ENCODE peak calls at places on chromosomes 2 and 18, in nine cellular contexts. I is cardiac muscle cell, C is heart right ventricle, U is AG10803, R is mesothelial cell of epicardium, V is body of pancreas, Z is bronchial epithelial cell, M is cardiac fibroblast, A is fibroblast of lung. W is an unnamed sample.

GRCh38 chr2:37689751-37690150 is 18.3 kb upstream of the CDC42EP3 start:
- DNase-seq in A (peak), Z (no peak), V (no peak), M (no peak), C (no peak), R (no peak), U (no peak), I (no peak), W (no peak)

GRCh38 chr2:167550448-167550847 is 662.2 kb downstream of the XIRP2 start:
- DNase-seq in R (no peak), A (peak), V (no peak), C (no peak), M (peak), U (no peak), Z (peak), I (peak), W (peak)

GRCh38 chr2:46278952-46279351 is 18.3 kb upstream of the EPAS1 start:
- DNase-seq in I (no peak), A (no peak), R (no peak), M (no peak), U (no peak), V (no peak), Z (no peak), C (no peak), W (no peak)

GRCh38 chr2:69969991-69970390 is 8.6 kb upstream of the ASPRV1 start:
- DNase-seq in I (no peak), Z (no peak), A (no peak), R (no peak), V (no peak), M (no peak), C (no peak), U (no peak), W (no peak)

GRCh38 chr2:144354953-144355352 is 165.0 kb downstream of the ZEB2 start:
- DNase-seq in A (peak), V (no peak), R (no peak), I (no peak), M (peak), C (no peak), U (peak), Z (no peak), W (no peak)

GRCh38 chr18:77077836-77078456 is 54.6 kb downstream of the MBP start:
- DNase-seq in C (no peak), U (peak), Z (peak), M (peak), R (no peak), V (no peak), I (no peak), A (peak), W (no peak)

GRCh38 chr18:49008716-49009115 is 58.0 kb upstream of the SMAD7 start:
- DNase-seq in V (no peak), R (no peak), C (no peak), Z (no peak), A (no peak), M (no peak), U (no peak), I (no peak), W (no peak)

GRCh38 chr2:162123806-162124758 is 28.0 kb downstream of the GCG start:
- DNase-seq in M (peak), C (no peak), V (no peak), R (no peak), U (peak), I (peak), Z (peak), A (peak), W (peak)

GRCh38 chr2:27320958-27321543 is 1.8 kb downstream of the MPV17 start:
- DNase-seq in R (no peak), U (peak), V (peak), I (no peak), M (peak), Z (peak), C (peak), A (peak), W (no peak)

GRCh38 chr18:46754661-46755292 is 2.1 kb downstream of the ST8SIA5 start:
- DNase-seq in C (no peak), I (peak), M (no peak), U (no peak), R (no peak), A (no peak), Z (no peak), V (no peak), W (no peak)

GRCh38 chr2:186889291-186889886 is 40.4 kb upstream of the ZSWIM2 start:
- DNase-seq in R (no peak), U (peak), A (no peak), C (no peak), I (no peak), V (no peak), M (peak), Z (no peak), W (no peak)

GRCh38 chr2:206232287-206233035 is 42.0 kb upstream of the ZDBF2 start:
- DNase-seq in V (no peak), A (no peak), R (no peak), Z (no peak), M (no peak), U (peak), I (no peak), C (no peak), W (peak)

GRCh38 chr2:145692971-145693478 is 1173.1 kb upstream of the ZEB2 start:
- DNase-seq in V (peak), R (no peak), U (peak), I (no peak), A (peak), M (peak), Z (peak), C (no peak), W (no peak)

GRCh38 chr2:128286905-128287779 is 31.5 kb downstream of the HS6ST1 start:
- DNase-seq in C (peak), I (no peak), V (no peak), Z (no peak), A (no peak), R (no peak), M (no peak), U (no peak), W (no peak)

GRCh38 chr2:175430236-175430635 is 248.7 kb upstream of the ATP5MC3 start:
- DNase-seq in M (no peak), R (no peak), Z (no peak), A (no peak), V (no peak), U (no peak), I (no peak), C (no peak), W (no peak)

GRCh38 chr2:20542761-20543578 is 96.1 kb downstream of the RHOB start:
- DNase-seq in I (no peak), M (peak), C (no peak), Z (no peak), V (no peak), U (peak), R (no peak), A (no peak), W (no peak)

GRCh38 chr18:35481960-35482366 is 15.8 kb downstream of the INO80C start:
- DNase-seq in Z (peak), U (no peak), A (peak), M (no peak), C (no peak), R (no peak), V (no peak), I (no peak), W (no peak)

DNA sequence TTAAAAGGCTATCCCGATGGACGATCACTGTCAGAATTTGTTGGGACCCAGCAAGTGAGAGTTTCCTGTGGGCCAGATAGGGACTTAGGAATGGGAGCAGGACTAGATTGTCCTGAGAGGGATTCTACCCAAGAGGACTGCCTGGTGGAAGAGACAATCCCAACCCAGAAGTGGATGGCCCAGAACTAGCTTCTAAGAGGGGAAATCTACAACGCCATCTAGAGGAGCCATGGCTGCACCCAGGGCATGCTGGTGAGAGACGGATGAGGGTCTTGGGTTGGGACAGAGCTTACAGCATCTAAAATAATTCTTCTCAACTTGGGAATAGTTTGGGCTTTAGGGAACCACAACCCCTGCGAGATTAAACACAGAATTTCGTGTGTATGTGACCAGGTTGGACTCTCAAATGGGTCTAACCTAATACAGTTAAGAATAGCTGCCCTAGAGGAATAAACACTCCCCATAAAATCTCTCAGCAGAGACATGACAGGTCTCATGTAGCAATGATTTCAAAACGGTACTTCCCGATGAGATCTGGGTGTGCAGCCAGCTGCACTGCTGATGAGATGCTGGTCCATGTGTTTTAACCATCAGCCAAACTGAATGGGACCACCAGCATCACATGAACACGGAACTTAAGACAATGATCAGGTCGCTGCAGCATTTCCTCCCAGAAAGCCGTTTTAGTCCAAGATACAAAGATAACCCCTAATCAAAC is 50.8 kb downstream of the CCBE1 start:
- DNase-seq in C (no peak), M (no peak), I (no peak), V (no peak), A (no peak), U (no peak), Z (no peak), R (no peak), W (no peak)
- TF ChIP-seq CTCF in C (no peak), M (peak), I (no peak), V (no peak), A (no peak), U (no peak), Z (no peak), R (no peak), W (peak)

GRCh38 chr2:527581-527980 is 149.6 kb downstream of the TMEM18 start:
- DNase-seq in I (no peak), C (no peak), V (no peak), A (no peak), Z (no peak), U (no peak), M (no peak), R (no peak), W (no peak)

GRCh38 chr2:529852-530251 is 147.4 kb downstream of the TMEM18 start:
- DNase-seq in Z (no peak), M (no peak), A (no peak), V (no peak), C (no peak), U (no peak), I (no peak), R (no peak), W (no peak)

GRCh38 chr2:526918-527317 is 150.3 kb downstream of the TMEM18 start:
- DNase-seq in A (no peak), V (no peak), I (no peak), U (no peak), R (no peak), M (no peak), C (no peak), Z (no peak), W (no peak)

GRCh38 chr2:525611-526010 is 151.6 kb downstream of the TMEM18 start:
- DNase-seq in M (no peak), A (no peak), C (no peak), I (no peak), V (no peak), R (no peak), U (no peak), Z (no peak), W (no peak)

DNA sequence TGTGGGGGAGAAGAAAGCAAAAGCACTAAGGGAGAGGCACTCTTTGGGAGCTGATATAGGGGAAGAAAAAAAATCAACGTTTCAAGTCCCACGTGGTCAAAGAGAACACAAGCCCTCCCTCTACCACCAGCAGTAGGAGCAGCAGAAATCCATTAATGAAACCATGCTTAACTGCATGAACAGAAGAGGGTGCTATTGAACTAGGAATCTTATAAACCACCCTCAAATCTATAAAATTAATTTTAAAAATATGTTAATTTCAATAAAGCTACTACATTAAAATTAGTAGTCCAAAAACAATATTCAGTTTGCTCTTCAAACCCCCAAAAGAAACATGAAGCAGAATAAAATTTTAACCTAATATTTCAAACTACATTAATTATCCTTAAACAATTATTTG is 147.8 kb downstream of the TMEM18 start:
- DNase-seq in M (peak), I (peak), V (no peak), Z (peak), C (no peak), A (no peak), U (no peak), R (no peak), W (no peak)
- TF ChIP-seq CTCF in M (no peak), I (no peak), V (no peak), Z (peak), C (no peak), A (peak), U (peak), R (no peak), W (no peak)

GRCh38 chr18:34321075-34321474 is 96.4 kb upstream of the NOL4 start:
- DNase-seq in R (no peak), C (no peak), I (no peak), M (no peak), V (no peak), U (no peak), Z (no peak), A (no peak), W (peak)

GRCh38 chr18:34320267-34320666 is 95.6 kb upstream of the NOL4 start:
- DNase-seq in R (no peak), I (no peak), Z (no peak), C (no peak), M (no peak), V (no peak), U (no peak), A (no peak), W (no peak)

GRCh38 chr18:34322365-34323289 is 97.9 kb upstream of the NOL4 start:
- DNase-seq in A (peak), C (peak), Z (peak), U (peak), M (peak), R (peak), V (peak), I (peak), W (peak)
- TF ChIP-seq CTCF in A (peak), C (peak), Z (peak), U (peak), M (peak), R (peak), V (peak), I (peak), W (peak)

DNA sequence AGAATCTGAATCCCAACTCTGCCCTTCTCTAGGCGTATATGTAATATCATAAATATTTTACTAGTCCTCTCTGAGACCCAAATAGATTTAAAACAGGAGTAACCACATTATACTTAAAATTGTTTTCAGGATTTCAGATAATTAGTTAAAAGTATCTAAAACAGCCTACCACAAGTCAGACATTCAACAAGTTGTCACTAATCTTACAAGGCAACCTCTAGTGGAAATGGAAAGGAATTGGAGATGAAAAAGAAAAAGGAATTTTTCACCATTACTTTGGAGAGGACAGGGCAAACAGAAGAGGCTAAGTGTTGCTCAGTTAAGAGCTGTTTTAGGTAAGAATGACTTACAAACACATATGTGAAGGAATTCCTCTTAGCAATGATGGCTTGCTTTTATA is 11.4 kb downstream of the CUL3 start:
- DNase-seq in U (no peak), I (no peak), A (no peak), C (no peak), M (no peak), R (no peak), Z (no peak), V (no peak), W (no peak)
- TF ChIP-seq CTCF in U (no peak), I (no peak), A (no peak), C (no peak), M (no peak), R (no peak), Z (no peak), V (no peak), W (no peak)

GRCh38 chr2:60453301-60453700 is 100.2 kb downstream of the BCL11A start:
- DNase-seq in V (no peak), I (peak), C (no peak), M (no peak), Z (no peak), A (no peak), U (no peak), R (no peak), W (no peak)

GRCh38 chr2:60453896-60454295 is 99.6 kb downstream of the BCL11A start:
- DNase-seq in A (no peak), R (no peak), C (no peak), M (no peak), I (no peak), V (no peak), U (no peak), Z (no peak), W (no peak)

GRCh38 chr2:60460577-60461420 is 92.7 kb downstream of the BCL11A start:
- DNase-seq in C (no peak), U (no peak), V (no peak), I (no peak), M (no peak), Z (no peak), R (no peak), A (no peak), W (no peak)

GRCh38 chr2:60459896-60460295 is 93.6 kb downstream of the BCL11A start:
- DNase-seq in Z (no peak), U (no peak), C (no peak), V (no peak), I (no peak), R (no peak), A (no peak), M (no peak), W (no peak)

GRCh38 chr2:60456115-60456770 is 97.2 kb downstream of the BCL11A start:
- DNase-seq in A (no peak), I (no peak), Z (no peak), M (no peak), V (no peak), R (no peak), U (no peak), C (no peak), W (no peak)
- TF ChIP-seq CTCF in A (no peak), I (no peak), Z (peak), M (no peak), V (no peak), R (no peak), U (no peak), C (no peak), W (no peak)

W was measured in GM13976.